ENCODE peak calls at places on chromosomes 13 and 19, in six cellular contexts. N is HL-60, Q is K562, Y is suprapubic skin, R is spleen, F is GM23338. H is an unnamed sample.

GRCh38 chr13:27024062-27024461 is 147.5 kb downstream of the USP12 start:
- DNase-seq in N (no peak), F (no peak), Q (no peak), R (no peak), Y (no peak), H (no peak)

GRCh38 chr19:16380314-16380695 is 55.7 kb downstream of the KLF2 start:
- DNase-seq in R (peak; percentile 48), F (no peak), Q (no peak), N (no peak), Y (no peak), H (no peak)

GRCh38 chr13:19862511-19863313 is 737 bp downstream of the ZMYM5 start:
- DNase-seq in Q (peak; percentile 42), Y (peak; percentile 72), N (no peak), R (peak; percentile 91), F (peak; percentile 53), H (no peak)

GRCh38 chr19:7637374-7638256 is 705 bp downstream of the STXBP2 start:
- DNase-seq in Y (no peak), F (no peak), N (peak; percentile 64), Q (peak; percentile 76), R (peak; percentile 93), H (no peak)

GRCh38 chr13:95156208-95156607 is 145.0 kb downstream of the ABCC4 start:
- DNase-seq in F (no peak), Q (no peak), N (no peak), Y (no peak), R (no peak), H (no peak)

GRCh38 chr13:40681341-40682051 is 15.1 kb upstream of the FOXO1 start:
- DNase-seq in Y (no peak), N (no peak), Q (peak; percentile 17), F (no peak), R (no peak), H (no peak)

GRCh38 chr19:18932216-18932841 is 8.7 kb downstream of the HOMER3 start:
- DNase-seq in Y (peak; percentile 88), N (no peak), Q (peak; percentile 98), F (peak; percentile 98), R (peak; percentile 94), H (peak; percentile 61)

GRCh38 chr13:96090240-96091101 is 564 bp downstream of the HS6ST3 start:
- DNase-seq in Y (no peak), N (no peak), Q (peak; percentile 5), R (no peak), F (peak; percentile 68), H (no peak)

GRCh38 chr19:58009666-58010301 is 7.2 kb upstream of the ZNF606 start:
- DNase-seq in N (peak; percentile 85), R (peak; percentile 92), F (peak; percentile 90), Y (peak; percentile 76), Q (peak; percentile 60), H (peak; percentile 93)

GRCh38 chr13:21999666-22000065 is 328.8 kb downstream of the FGF9 start:
- DNase-seq in Q (no peak), F (no peak), N (no peak), Y (no peak), R (no peak), H (no peak)

GRCh38 chr13:112651306-112651705 is 38.5 kb upstream of the ATP11A start:
- DNase-seq in Q (no peak), F (no peak), R (no peak), Y (no peak), N (no peak), H (peak; percentile 45)

GRCh38 chr13:75726313-75726712 is 90.2 kb downstream of the LMO7 start:
- DNase-seq in Y (no peak), Q (no peak), R (no peak), N (no peak), F (no peak), H (no peak)

GRCh38 chr19:19668230-19669012 is at the start of gene ZNF101:
- DNase-seq in R (peak; percentile 97), F (peak; percentile 99), N (peak; percentile 95), Y (peak; percentile 96), Q (peak; percentile 96), H (peak; percentile 93)

GRCh38 chr19:46299004-46299509 is 2.2 kb downstream of the HIF3A start:
- DNase-seq in N (peak; percentile 74), Q (no peak), R (peak; percentile 90), F (no peak), Y (peak; percentile 95), H (peak; percentile 99)
- TF ChIP-seq POLR2AphosphoS5 in N (peak; percentile 54), Q (no peak), R (peak; percentile 92), F (no peak), Y (peak; percentile 89), H (peak; percentile 79)

DNA sequence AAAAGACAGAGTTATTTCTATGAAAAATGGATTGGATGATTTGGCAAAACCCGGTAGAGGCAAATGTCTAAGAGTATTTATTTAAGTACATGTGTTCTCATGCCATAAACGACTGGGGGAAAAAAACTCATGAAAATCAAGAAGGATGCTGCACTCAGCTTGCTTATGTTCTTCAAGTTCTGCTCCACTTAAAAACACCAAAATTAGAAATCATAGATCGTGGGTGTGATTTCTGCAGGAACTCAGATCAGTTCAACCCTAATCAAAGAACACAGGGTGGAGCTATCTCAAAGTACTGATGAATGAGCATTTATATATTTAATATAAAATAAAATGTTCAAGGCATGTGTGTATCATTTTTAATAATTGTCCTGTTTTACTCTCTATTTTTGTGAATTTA is 103.8 kb downstream of the FGF14 start:
- DNase-seq in F (no peak), Q (no peak), R (no peak), Y (no peak), N (no peak), H (no peak)
- H3K4me3 ChIP-seq in F (no peak overlapping the region), Q (no peak overlapping the region), R (no peak overlapping the region), Y (no peak overlapping the region), N (no peak overlapping the region), H (no peak overlapping the region)

DNA sequence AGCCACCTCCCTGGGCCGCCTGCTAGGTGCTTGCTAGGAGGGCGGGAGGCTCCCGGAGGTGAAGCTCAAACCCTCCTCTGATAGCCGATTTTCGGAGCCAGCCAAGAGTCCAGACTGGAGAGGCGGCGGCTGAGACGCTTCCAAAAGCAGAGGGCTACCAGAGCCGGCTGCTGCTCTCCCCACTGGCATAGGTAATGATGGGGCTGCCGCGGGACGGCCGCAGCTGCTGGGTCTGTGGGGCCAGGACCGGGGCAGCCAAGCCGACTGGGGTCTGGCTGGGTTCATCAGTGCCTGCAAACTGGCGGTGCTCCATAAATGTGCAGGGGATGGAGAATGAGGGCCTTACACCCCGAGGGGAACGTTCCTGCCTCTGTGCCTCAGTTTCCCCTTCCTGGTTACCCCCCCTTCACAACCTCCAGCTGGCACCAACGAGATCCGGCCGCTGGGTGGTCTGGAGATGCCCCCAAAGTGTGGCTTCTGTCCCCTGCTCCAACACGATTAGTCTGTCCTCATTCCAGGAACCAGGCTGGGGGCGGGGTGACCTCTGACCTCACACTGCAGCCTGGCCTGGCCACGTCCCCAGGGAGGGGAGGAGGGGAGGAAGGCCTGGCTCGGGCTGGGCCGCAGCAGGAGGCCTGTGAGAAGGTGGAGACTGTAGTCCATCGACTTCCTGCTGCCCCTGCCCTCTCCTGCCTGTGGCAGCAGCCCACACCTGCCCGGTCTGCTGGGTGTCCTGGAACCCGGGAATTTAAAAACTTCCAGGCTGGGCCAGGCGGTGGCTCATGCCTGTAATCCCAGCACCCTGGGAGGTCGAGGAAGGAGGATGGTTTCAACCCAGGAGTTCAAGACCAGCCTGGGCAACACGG is 3.8 kb upstream of the WDR18 start:
- DNase-seq in N (no peak), Q (peak; percentile 85), R (no peak), F (peak; percentile 69), Y (no peak), H (no peak)
- TF ChIP-seq POLR2AphosphoS5 in N (no peak), Q (peak; percentile 51), R (peak; percentile 50), F (no peak), Y (no peak), H (no peak)

DNA sequence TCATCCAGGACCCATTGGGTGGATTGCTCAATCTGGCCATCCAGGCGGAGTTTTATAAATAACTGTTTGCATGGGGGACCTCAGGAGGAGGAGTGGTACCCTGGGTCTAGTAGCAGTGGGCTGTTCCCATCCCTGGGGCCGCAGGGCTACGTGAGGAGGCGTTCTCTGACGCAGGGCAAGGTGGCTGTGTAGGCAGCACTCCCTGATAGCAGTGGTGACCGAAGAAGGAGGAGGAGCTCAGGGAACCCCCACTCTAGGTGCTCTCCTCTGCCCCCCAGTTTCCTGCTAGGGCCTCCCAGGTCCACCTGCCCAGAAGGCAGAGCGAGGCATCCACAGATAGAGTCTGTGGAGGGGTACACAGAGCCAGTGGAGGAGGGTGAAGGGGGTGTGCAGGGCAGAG is 64.1 kb downstream of the CCNE1 start:
- DNase-seq in F (no peak), Y (no peak), R (peak; percentile 69), Q (no peak), N (no peak), H (no peak)
- H3K4me3 ChIP-seq in F (no peak overlapping the region), Y (no peak overlapping the region), R (no peak overlapping the region), Q (no peak overlapping the region), N (no peak overlapping the region), H (no peak overlapping the region)

DNA sequence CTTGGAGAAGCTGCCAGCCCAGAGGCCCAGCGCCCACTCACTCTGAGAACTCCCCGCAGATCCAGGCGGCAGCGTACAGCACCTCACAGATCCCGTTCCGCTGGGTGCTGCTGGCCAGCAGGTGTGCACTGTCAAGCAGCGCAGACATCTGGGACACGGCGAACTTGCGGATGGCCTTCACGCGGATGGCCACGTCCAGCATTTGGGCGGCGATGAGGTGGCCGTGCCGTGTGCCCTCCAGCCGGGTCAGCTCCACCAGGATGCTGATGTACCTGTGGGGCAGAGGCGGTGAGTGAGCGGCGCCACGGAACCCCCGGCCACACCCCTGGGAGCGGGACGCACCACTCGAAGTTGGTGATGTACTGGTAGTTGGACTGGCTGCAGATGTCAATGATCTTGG is 24.1 kb downstream of the IZUMO4 start:
- DNase-seq in Y (no peak), Q (no peak), F (no peak), N (no peak), R (no peak), H (no peak)
- TF ChIP-seq POLR2AphosphoS5 in Y (no peak), Q (no peak), F (no peak), N (no peak), R (peak; percentile 51), H (no peak)

GRCh38 chr13:50911937-50912624 is 2.5 kb downstream of the RNASEH2B start:
- DNase-seq in Y (peak; percentile 87), Q (peak; percentile 58), F (peak; percentile 98), R (peak; percentile 96), N (peak; percentile 92), H (peak; percentile 80)

GRCh38 chr13:50914848-50915247 is 5.3 kb downstream of the RNASEH2B start:
- DNase-seq in N (no peak), F (no peak), R (no peak), Y (no peak), Q (no peak), H (no peak)

GRCh38 chr13:50915562-50915961 is 6.0 kb downstream of the RNASEH2B start:
- DNase-seq in Q (peak; percentile 8), R (no peak), N (no peak), F (peak; percentile 50), Y (no peak), H (no peak)

GRCh38 chr13:50912851-50913250 is 3.3 kb downstream of the RNASEH2B start:
- DNase-seq in N (no peak), Q (no peak), R (no peak), F (no peak), Y (no peak), H (no peak)

DNA sequence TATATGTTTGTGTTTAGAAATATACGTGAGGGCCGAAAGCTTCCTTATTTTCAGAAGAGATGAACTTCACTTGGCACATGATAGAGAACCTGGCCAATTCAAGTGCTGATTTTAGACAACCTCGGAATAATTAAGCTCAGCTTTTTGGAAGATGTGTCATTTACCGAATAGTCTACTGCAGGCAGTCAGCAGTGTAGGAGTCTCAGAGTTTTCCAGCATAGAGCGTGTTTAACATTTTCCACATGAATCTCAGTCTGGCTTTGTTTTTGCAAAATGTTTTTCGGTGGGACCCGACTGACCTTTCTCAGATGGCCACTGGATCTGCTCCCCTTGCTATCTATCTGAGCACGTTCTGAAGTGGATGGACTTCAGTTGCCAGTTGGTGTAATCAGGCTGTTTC is 4.7 kb downstream of the RNASEH2B start:
- DNase-seq in Y (no peak), R (no peak), F (no peak), N (no peak), Q (no peak), H (no peak)
- H3K4me3 ChIP-seq in Y (no peak overlapping the region), R (no peak overlapping the region), F (no peak overlapping the region), N (no peak overlapping the region), Q (no peak overlapping the region), H (no peak overlapping the region)

GRCh38 chr19:34662919-34663318 is 14.0 kb downstream of the SCGB2B2 start:
- DNase-seq in Q (peak; percentile 21), R (no peak), N (no peak), Y (no peak), F (peak; percentile 90), H (no peak)
- TF ChIP-seq POLR2AphosphoS5 in Q (no peak), R (no peak), N (no peak), Y (no peak), F (no peak), H (no peak)

H was measured in breast epithelium.